ENCODE peak calls at places on chromosome 14, in ten cellular contexts. One of them, this sample, is unnamed.
A peak's percentile ranks its signal among the peaks of the same experiment; 100 is the strongest.

GRCh38 chr14:76023757-76024156 is 38.2 kb downstream of the IFT43 start:
- DNase-seq in heart left ventricle: no peak
- DNase-seq in lower lobe of right lung: no peak
- DNase-seq in transverse colon: no peak
- DNase-seq in GM12878: peak; percentile 3
- DNase-seq in stomach: no peak
- DNase-seq in testis: no peak
- DNase-seq in brain microvascular endothelial cell: no peak
- DNase-seq in breast epithelium: no peak
- DNase-seq in body of pancreas: no peak
- DNase-seq in this sample: no peak

GRCh38 chr14:76923422-76924362 is 97.5 kb downstream of the LRRC74A start:
- DNase-seq in heart left ventricle: no peak
- DNase-seq in lower lobe of right lung: no peak
- DNase-seq in transverse colon: no peak
- DNase-seq in GM12878: no peak
- DNase-seq in stomach: no peak
- DNase-seq in testis: peak; percentile 76
- DNase-seq in brain microvascular endothelial cell: no peak
- DNase-seq in breast epithelium: no peak
- DNase-seq in body of pancreas: no peak
- DNase-seq in this sample: no peak

GRCh38 chr14:94304243-94304642 is 11.2 kb upstream of the SERPINA10 start:
- DNase-seq in heart left ventricle: no peak
- DNase-seq in lower lobe of right lung: no peak
- DNase-seq in transverse colon: no peak
- DNase-seq in GM12878: no peak
- DNase-seq in stomach: no peak
- DNase-seq in testis: no peak
- DNase-seq in brain microvascular endothelial cell: no peak
- DNase-seq in breast epithelium: no peak
- DNase-seq in body of pancreas: no peak
- DNase-seq in this sample: no peak

GRCh38 chr14:101554991-101555668 is 6.2 kb upstream of the DIO3 start:
- DNase-seq in heart left ventricle: no peak
- DNase-seq in lower lobe of right lung: no peak
- DNase-seq in transverse colon: peak; percentile 71
- DNase-seq in GM12878: no peak
- DNase-seq in stomach: no peak
- DNase-seq in testis: no peak
- DNase-seq in brain microvascular endothelial cell: no peak
- DNase-seq in breast epithelium: no peak
- DNase-seq in body of pancreas: peak; percentile 35
- DNase-seq in this sample: no peak

GRCh38 chr14:85010186-85010585 is 519.8 kb upstream of the FLRT2 start:
- DNase-seq in heart left ventricle: no peak
- DNase-seq in lower lobe of right lung: no peak
- DNase-seq in transverse colon: no peak
- DNase-seq in GM12878: no peak
- DNase-seq in stomach: no peak
- DNase-seq in testis: no peak
- DNase-seq in brain microvascular endothelial cell: no peak
- DNase-seq in breast epithelium: no peak
- DNase-seq in body of pancreas: no peak
- DNase-seq in this sample: peak; percentile 7

GRCh38 chr14:58572092-58572853 is 65.5 kb upstream of the DACT1 start:
- DNase-seq in heart left ventricle: no peak
- DNase-seq in lower lobe of right lung: no peak
- DNase-seq in transverse colon: no peak
- DNase-seq in GM12878: no peak
- DNase-seq in stomach: no peak
- DNase-seq in testis: no peak
- DNase-seq in brain microvascular endothelial cell: peak; percentile 55
- DNase-seq in breast epithelium: no peak
- DNase-seq in body of pancreas: no peak
- DNase-seq in this sample: peak; percentile 50

GRCh38 chr14:65134651-65135579 is 32.6 kb upstream of the MAX start:
- DNase-seq in heart left ventricle: no peak
- DNase-seq in lower lobe of right lung: no peak
- DNase-seq in transverse colon: peak; percentile 29
- DNase-seq in GM12878: no peak
- DNase-seq in stomach: no peak
- DNase-seq in testis: no peak
- DNase-seq in brain microvascular endothelial cell: no peak
- DNase-seq in breast epithelium: no peak
- DNase-seq in body of pancreas: no peak
- DNase-seq in this sample: peak; percentile 17

GRCh38 chr14:64855732-64856527 is 23.8 kb downstream of the SPTB start:
- DNase-seq in heart left ventricle: no peak
- DNase-seq in lower lobe of right lung: no peak
- DNase-seq in transverse colon: no peak
- DNase-seq in GM12878: no peak
- DNase-seq in stomach: no peak
- DNase-seq in testis: no peak
- DNase-seq in brain microvascular endothelial cell: no peak
- DNase-seq in breast epithelium: no peak
- DNase-seq in body of pancreas: peak; percentile 4
- DNase-seq in this sample: no peak

GRCh38 chr14:55245657-55246268 is 25.5 kb upstream of the FBXO34 start:
- DNase-seq in heart left ventricle: no peak
- DNase-seq in lower lobe of right lung: no peak
- DNase-seq in transverse colon: peak; percentile 14
- DNase-seq in GM12878: no peak
- DNase-seq in stomach: no peak
- DNase-seq in testis: peak; percentile 71
- DNase-seq in brain microvascular endothelial cell: peak; percentile 32
- DNase-seq in breast epithelium: no peak
- DNase-seq in body of pancreas: peak; percentile 50
- DNase-seq in this sample: peak; percentile 30

GRCh38 chr14:23406244-23406643 is 1.8 kb downstream of the MYH6 start:
- DNase-seq in heart left ventricle: no peak
- DNase-seq in lower lobe of right lung: no peak
- DNase-seq in transverse colon: no peak
- DNase-seq in GM12878: no peak
- DNase-seq in stomach: no peak
- DNase-seq in testis: no peak
- DNase-seq in brain microvascular endothelial cell: no peak
- DNase-seq in breast epithelium: no peak
- DNase-seq in body of pancreas: no peak
- DNase-seq in this sample: no peak

GRCh38 chr14:91154851-91155625 is 41.2 kb downstream of the DGLUCY start:
- DNase-seq in heart left ventricle: no peak
- DNase-seq in lower lobe of right lung: no peak
- DNase-seq in transverse colon: peak; percentile 92
- DNase-seq in GM12878: no peak
- DNase-seq in stomach: peak; percentile 64
- DNase-seq in testis: peak; percentile 63
- DNase-seq in brain microvascular endothelial cell: peak; percentile 67
- DNase-seq in breast epithelium: peak; percentile 60
- DNase-seq in body of pancreas: peak; percentile 67
- DNase-seq in this sample: peak; percentile 58

GRCh38 chr14:91153360-91153759 is 39.5 kb downstream of the DGLUCY start:
- DNase-seq in heart left ventricle: no peak
- DNase-seq in lower lobe of right lung: no peak
- DNase-seq in transverse colon: peak; percentile 70
- DNase-seq in GM12878: no peak
- DNase-seq in stomach: no peak
- DNase-seq in testis: no peak
- DNase-seq in brain microvascular endothelial cell: no peak
- DNase-seq in breast epithelium: no peak
- DNase-seq in body of pancreas: no peak
- DNase-seq in this sample: no peak

GRCh38 chr14:91158091-91158790 is 44.4 kb downstream of the DGLUCY start:
- DNase-seq in heart left ventricle: no peak
- DNase-seq in lower lobe of right lung: peak; percentile 82
- DNase-seq in transverse colon: peak; percentile 43
- DNase-seq in GM12878: no peak
- DNase-seq in stomach: peak; percentile 81
- DNase-seq in testis: peak; percentile 45
- DNase-seq in brain microvascular endothelial cell: no peak
- DNase-seq in breast epithelium: no peak
- DNase-seq in body of pancreas: peak; percentile 74
- DNase-seq in this sample: no peak

GRCh38 chr14:91152499-91152898 is 38.6 kb downstream of the DGLUCY start:
- DNase-seq in heart left ventricle: no peak
- DNase-seq in lower lobe of right lung: no peak
- DNase-seq in transverse colon: no peak
- DNase-seq in GM12878: no peak
- DNase-seq in stomach: no peak
- DNase-seq in testis: no peak
- DNase-seq in brain microvascular endothelial cell: no peak
- DNase-seq in breast epithelium: no peak
- DNase-seq in body of pancreas: no peak
- DNase-seq in this sample: no peak

GRCh38 chr14:91155626-91156089 is 41.8 kb downstream of the DGLUCY start:
- DNase-seq in heart left ventricle: no peak
- DNase-seq in lower lobe of right lung: no peak
- DNase-seq in transverse colon: no peak
- DNase-seq in GM12878: no peak
- DNase-seq in stomach: no peak
- DNase-seq in testis: no peak
- DNase-seq in brain microvascular endothelial cell: no peak
- DNase-seq in breast epithelium: no peak
- DNase-seq in body of pancreas: no peak
- DNase-seq in this sample: no peak
- TF ChIP-seq CTCF in heart left ventricle: no peak
- TF ChIP-seq CTCF in lower lobe of right lung: no peak
- TF ChIP-seq CTCF in transverse colon: no peak
- TF ChIP-seq CTCF in GM12878: no peak
- TF ChIP-seq CTCF in stomach: no peak
- TF ChIP-seq CTCF in testis: no peak
- TF ChIP-seq CTCF in brain microvascular endothelial cell: peak; percentile 8
- TF ChIP-seq CTCF in breast epithelium: no peak
- TF ChIP-seq CTCF in body of pancreas: no peak
- TF ChIP-seq CTCF in this sample: no peak

DNA sequence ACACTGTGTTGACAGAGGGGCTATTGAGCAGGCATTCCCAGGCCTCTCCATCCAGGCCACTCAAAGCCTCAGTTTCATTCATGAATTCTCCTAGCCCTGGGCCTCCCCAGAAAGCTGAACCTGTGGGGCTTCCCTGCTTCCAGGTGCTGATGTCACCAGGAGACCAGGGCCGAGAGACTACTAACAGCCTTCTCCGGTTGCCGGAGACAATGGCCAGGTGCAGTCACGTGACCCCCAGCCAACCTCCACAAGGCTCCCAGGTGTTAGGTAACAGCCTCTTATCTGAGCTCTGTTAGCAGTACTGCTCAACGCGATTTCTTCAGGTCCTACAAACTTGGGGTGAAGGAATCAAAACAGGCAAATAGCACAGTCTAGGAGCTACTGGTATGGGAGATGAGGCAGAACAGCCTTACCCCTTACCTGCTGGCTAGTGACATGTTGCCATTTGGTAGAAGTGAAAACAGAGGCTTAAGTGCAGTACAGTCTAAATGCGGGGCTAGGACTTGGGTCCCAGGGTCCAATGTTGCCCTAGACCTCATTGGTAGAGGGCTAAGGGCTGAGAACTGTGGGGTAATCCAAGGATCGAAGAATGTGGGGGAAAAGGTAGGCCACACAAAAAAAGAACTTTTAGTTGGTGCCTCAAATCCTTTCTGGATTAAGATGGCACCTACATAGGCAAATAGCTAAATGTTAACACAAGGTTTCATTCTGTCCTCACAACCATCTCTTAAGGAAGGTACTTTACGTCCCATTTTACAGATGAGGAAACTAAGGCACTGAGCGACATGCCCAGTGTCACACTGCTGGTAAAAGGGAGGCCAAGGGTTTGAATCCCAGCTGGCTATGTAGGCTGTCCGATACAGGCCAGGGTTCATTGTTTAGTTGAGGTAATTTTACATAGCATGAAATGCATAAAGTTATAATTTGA is 3.8 kb downstream of the CCDC88C start:
- DNase-seq in heart left ventricle: no peak
- DNase-seq in lower lobe of right lung: peak; percentile 85
- DNase-seq in transverse colon: peak; percentile 80
- DNase-seq in GM12878: no peak
- DNase-seq in stomach: peak; percentile 90
- DNase-seq in testis: no peak
- DNase-seq in brain microvascular endothelial cell: no peak
- DNase-seq in breast epithelium: peak; percentile 52
- DNase-seq in body of pancreas: peak; percentile 97
- DNase-seq in this sample: no peak
- H3K4me3 ChIP-seq in heart left ventricle: no peak overlapping the region
- H3K4me3 ChIP-seq in lower lobe of right lung: peak overlapping the region; percentile 18
- H3K4me3 ChIP-seq in transverse colon: no peak overlapping the region
- H3K4me3 ChIP-seq in GM12878: peak overlapping the region; percentile 88
- H3K4me3 ChIP-seq in stomach: no peak overlapping the region
- H3K4me3 ChIP-seq in testis: no peak overlapping the region
- H3K4me3 ChIP-seq in brain microvascular endothelial cell: no peak overlapping the region
- H3K4me3 ChIP-seq in breast epithelium: no peak overlapping the region
- H3K4me3 ChIP-seq in body of pancreas: no peak overlapping the region
- H3K4me3 ChIP-seq in this sample: no peak overlapping the region

GRCh38 chr14:103281496-103282231 is 52.4 kb upstream of the EIF5 start:
- DNase-seq in heart left ventricle: no peak
- DNase-seq in lower lobe of right lung: no peak
- DNase-seq in transverse colon: peak; percentile 53
- DNase-seq in GM12878: no peak
- DNase-seq in stomach: peak; percentile 60
- DNase-seq in testis: peak; percentile 84
- DNase-seq in brain microvascular endothelial cell: peak; percentile 49
- DNase-seq in breast epithelium: no peak
- DNase-seq in body of pancreas: peak; percentile 45
- DNase-seq in this sample: peak; percentile 70
- TF ChIP-seq CTCF in heart left ventricle: peak; percentile 20
- TF ChIP-seq CTCF in lower lobe of right lung: peak; percentile 24
- TF ChIP-seq CTCF in transverse colon: no peak
- TF ChIP-seq CTCF in GM12878: no peak
- TF ChIP-seq CTCF in stomach: no peak
- TF ChIP-seq CTCF in testis: peak; percentile 47
- TF ChIP-seq CTCF in brain microvascular endothelial cell: peak; percentile 63
- TF ChIP-seq CTCF in breast epithelium: peak; percentile 25
- TF ChIP-seq CTCF in body of pancreas: peak; percentile 14
- TF ChIP-seq CTCF in this sample: peak; percentile 74

DNA sequence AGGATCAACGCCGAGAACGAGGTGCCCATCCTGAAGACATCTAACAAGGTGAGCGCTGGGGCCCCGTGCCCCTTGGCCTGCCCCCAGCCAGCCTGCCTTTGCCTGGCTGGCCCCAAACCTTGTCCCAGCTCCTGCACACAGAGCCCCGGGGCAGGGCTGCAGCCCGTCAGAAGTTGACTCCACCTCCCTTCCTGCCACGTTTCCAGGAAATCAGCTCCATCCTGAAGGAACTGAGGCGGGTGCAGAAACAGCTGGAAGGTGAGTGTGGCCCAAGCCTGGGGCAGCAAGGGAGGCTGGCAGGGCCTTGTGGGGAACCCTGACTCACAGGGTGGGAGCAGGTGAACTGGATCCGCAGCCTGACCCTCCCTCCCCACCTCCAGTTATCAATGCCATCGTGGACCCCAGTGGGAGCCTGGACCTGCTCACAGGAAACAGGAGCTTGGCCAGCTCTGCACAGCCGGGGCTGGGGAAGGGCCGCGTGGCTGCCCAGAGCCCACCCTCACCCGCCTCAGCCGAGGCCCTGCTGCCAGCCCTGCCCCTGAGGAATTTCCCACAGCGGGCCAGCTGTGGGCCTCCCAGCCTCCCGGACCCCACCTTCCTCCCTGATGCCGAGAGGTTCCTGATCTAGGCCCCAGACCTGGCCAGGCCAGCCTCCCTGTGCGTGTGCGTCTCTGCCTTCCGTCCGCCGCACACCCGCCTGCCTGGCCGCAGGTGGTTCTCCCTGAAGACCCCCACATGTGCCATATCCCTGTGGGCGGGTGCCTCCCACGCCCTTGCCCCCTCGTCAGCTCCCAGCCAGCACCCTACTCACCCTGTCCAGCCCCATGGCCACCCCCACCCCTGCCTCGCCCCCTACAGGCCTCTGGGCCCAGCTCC is 29.5 kb downstream of the CEP170B start:
- DNase-seq in heart left ventricle: peak; percentile 30
- DNase-seq in lower lobe of right lung: no peak
- DNase-seq in transverse colon: no peak
- DNase-seq in GM12878: no peak
- DNase-seq in stomach: peak; percentile 24
- DNase-seq in testis: no peak
- DNase-seq in brain microvascular endothelial cell: no peak
- DNase-seq in breast epithelium: no peak
- DNase-seq in body of pancreas: no peak
- DNase-seq in this sample: no peak
- H3K4me3 ChIP-seq in heart left ventricle: no peak overlapping the region
- H3K4me3 ChIP-seq in lower lobe of right lung: no peak overlapping the region
- H3K4me3 ChIP-seq in transverse colon: no peak overlapping the region
- H3K4me3 ChIP-seq in GM12878: no peak overlapping the region
- H3K4me3 ChIP-seq in stomach: no peak overlapping the region
- H3K4me3 ChIP-seq in testis: no peak overlapping the region
- H3K4me3 ChIP-seq in brain microvascular endothelial cell: no peak overlapping the region
- H3K4me3 ChIP-seq in breast epithelium: no peak overlapping the region
- H3K4me3 ChIP-seq in body of pancreas: no peak overlapping the region
- H3K4me3 ChIP-seq in this sample: no peak overlapping the region

This sample was measured in AG10803.